ENCODE peak calls at places on chromosomes 13 and 19, in nine cellular contexts. Z, P, M, L, D, X, V, G and W are unnamed samples. For H3K27me3, the result is how much of the 10 kb centered on the place peaks cover.

GRCh38 chr13:80083097-80083429 is 257.9 kb downstream of the SPRY2 start:
- DNase-seq in Z (no peak), P (no peak), M (no peak), L (no peak), D (no peak), X (no peak), V (no peak), G (no peak), W (no peak)

GRCh38 chr13:109734002-109734785 is 52.2 kb downstream of the IRS2 start:
- DNase-seq in Z (no peak), P (no peak), M (no peak), L (no peak), D (no peak), X (no peak), V (no peak), G (no peak), W (no peak)

GRCh38 chr19:44607049-44607448 is 6.3 kb upstream of the IGSF23 start:
- DNase-seq in Z (no peak), P (no peak), M (no peak), L (no peak), D (peak), X (no peak), V (no peak), G (no peak), W (no peak)

GRCh38 chr13:37640499-37640898 is 41.9 kb upstream of the POSTN start:
- DNase-seq in Z (no peak), P (no peak), M (no peak), L (no peak), D (peak), X (peak), V (no peak), G (no peak), W (no peak)

GRCh38 chr13:30920162-30920561 is 12.3 kb upstream of the TEX26 start:
- DNase-seq in Z (no peak), P (no peak), M (no peak), L (no peak), D (no peak), X (no peak), V (no peak), G (no peak), W (no peak)

GRCh38 chr13:110113284-110113764 is 193.6 kb downstream of the COL4A1 start:
- DNase-seq in Z (no peak), P (no peak), M (no peak), L (no peak), D (peak), X (no peak), V (no peak), G (no peak), W (no peak)

GRCh38 chr19:19782783-19783182 is 38.8 kb downstream of the ZNF506 start:
- DNase-seq in Z (no peak), P (no peak), M (no peak), L (no peak), D (no peak), X (no peak), V (no peak), G (no peak), W (no peak)

GRCh38 chr13:35388979-35389378 is 87.5 kb downstream of the MAB21L1 start:
- DNase-seq in Z (peak), P (no peak), M (no peak), L (no peak), D (peak), X (no peak), V (no peak), G (no peak), W (no peak)

GRCh38 chr13:34351134-34351533 is 533.2 kb downstream of the RFC3 start:
- DNase-seq in Z (no peak), P (no peak), M (no peak), L (no peak), D (no peak), X (no peak), V (no peak), G (no peak), W (no peak)

GRCh38 chr19:47021536-47022139 is 2.0 kb downstream of the NPAS1 start:
- DNase-seq in Z (no peak), P (no peak), M (no peak), L (no peak), D (no peak), X (no peak), V (no peak), G (no peak), W (no peak)

GRCh38 chr19:45716314-45717130 is 14.2 kb downstream of the FBXO46 start:
- DNase-seq in Z (no peak), P (peak), M (no peak), L (no peak), D (no peak), X (peak), V (no peak), G (peak), W (peak)

GRCh38 chr13:44758595-44759221 is 182.6 kb upstream of the TSC22D1 start:
- DNase-seq in Z (no peak), P (no peak), M (peak), L (no peak), D (peak), X (peak), V (no peak), G (peak), W (no peak)

GRCh38 chr19:58562126-58563033 is 4.0 kb upstream of the UBE2M start:
- DNase-seq in Z (peak), P (no peak), M (no peak), L (no peak), D (peak), X (peak), V (no peak), G (no peak), W (no peak)

GRCh38 chr13:113350065-113350937 is 13.6 kb downstream of the GRTP1 start:
- DNase-seq in Z (no peak), P (no peak), M (peak), L (no peak), D (no peak), X (no peak), V (no peak), G (no peak), W (no peak)

GRCh38 chr13:75217949-75218348 is 264.0 kb downstream of the TBC1D4 start:
- DNase-seq in Z (no peak), P (no peak), M (no peak), L (no peak), D (peak), X (no peak), V (no peak), G (no peak), W (no peak)

GRCh38 chr13:51453308-51453958 is 597 bp upstream of the INTS6 start:
- DNase-seq in Z (peak), P (peak), M (peak), L (no peak), D (no peak), X (peak), V (peak), G (peak), W (peak)

GRCh38 chr13:73329355-73329754 is 270.6 kb downstream of the KLF5 start:
- DNase-seq in Z (no peak), P (no peak), M (no peak), L (no peak), D (no peak), X (no peak), V (no peak), G (no peak), W (no peak)

GRCh38 chr19:8517551-8518442 is 3.8 kb upstream of the ZNF414 start:
- DNase-seq in Z (no peak), P (peak), M (no peak), L (no peak), D (no peak), X (no peak), V (no peak), G (no peak), W (no peak)

GRCh38 chr19:49327878-49328544 is 3.0 kb upstream of the SLC6A16 start:
- DNase-seq in Z (no peak), P (no peak), M (peak), L (no peak), D (peak), X (no peak), V (no peak), G (no peak), W (no peak)

GRCh38 chr13:64910061-64910460 is 2320.1 kb downstream of the PCDH9 start:
- DNase-seq in Z (no peak), P (no peak), M (no peak), L (no peak), D (no peak), X (no peak), V (no peak), G (no peak), W (no peak)

GRCh38 chr13:79866436-79866835 is 385.5 kb downstream of the NDFIP2 start:
- DNase-seq in Z (no peak), P (no peak), M (no peak), L (no peak), D (no peak), X (no peak), V (no peak), G (no peak), W (no peak)

GRCh38 chr13:105139380-105140285 is 1395.8 kb downstream of the EFNB2 start:
- DNase-seq in Z (peak), P (peak), M (peak), L (peak), D (peak), X (peak), V (peak), G (peak), W (peak)

GRCh38 chr13:30338952-30339351 is 31.6 kb upstream of the KATNAL1 start:
- DNase-seq in Z (no peak), P (no peak), M (no peak), L (no peak), D (no peak), X (no peak), V (no peak), G (no peak), W (no peak)

GRCh38 chr13:113001251-113002140 is 32.5 kb downstream of the MCF2L start:
- DNase-seq in Z (peak), P (no peak), M (peak), L (no peak), D (peak), X (peak), V (no peak), G (peak), W (peak)

GRCh38 chr19:47190167-47190727 is 40.8 kb downstream of the BBC3 start:
- DNase-seq in Z (peak), P (no peak), M (peak), L (peak), D (peak), X (peak), V (no peak), G (peak), W (peak)

GRCh38 chr13:42075517-42075916 is 27.1 kb downstream of the DGKH start:
- DNase-seq in Z (no peak), P (no peak), M (no peak), L (no peak), D (no peak), X (no peak), V (no peak), G (no peak), W (no peak)

GRCh38 chr13:42083138-42083770 is 34.8 kb downstream of the DGKH start:
- DNase-seq in Z (no peak), P (no peak), M (no peak), L (no peak), D (no peak), X (no peak), V (no peak), G (no peak), W (no peak)

GRCh38 chr13:42076309-42076713 is 27.9 kb downstream of the DGKH start:
- DNase-seq in Z (no peak), P (no peak), M (no peak), L (no peak), D (peak), X (no peak), V (no peak), G (no peak), W (no peak)

GRCh38 chr13:42073683-42074082 is 25.2 kb downstream of the DGKH start:
- DNase-seq in Z (no peak), P (no peak), M (no peak), L (no peak), D (no peak), X (no peak), V (no peak), G (no peak), W (no peak)

DNA sequence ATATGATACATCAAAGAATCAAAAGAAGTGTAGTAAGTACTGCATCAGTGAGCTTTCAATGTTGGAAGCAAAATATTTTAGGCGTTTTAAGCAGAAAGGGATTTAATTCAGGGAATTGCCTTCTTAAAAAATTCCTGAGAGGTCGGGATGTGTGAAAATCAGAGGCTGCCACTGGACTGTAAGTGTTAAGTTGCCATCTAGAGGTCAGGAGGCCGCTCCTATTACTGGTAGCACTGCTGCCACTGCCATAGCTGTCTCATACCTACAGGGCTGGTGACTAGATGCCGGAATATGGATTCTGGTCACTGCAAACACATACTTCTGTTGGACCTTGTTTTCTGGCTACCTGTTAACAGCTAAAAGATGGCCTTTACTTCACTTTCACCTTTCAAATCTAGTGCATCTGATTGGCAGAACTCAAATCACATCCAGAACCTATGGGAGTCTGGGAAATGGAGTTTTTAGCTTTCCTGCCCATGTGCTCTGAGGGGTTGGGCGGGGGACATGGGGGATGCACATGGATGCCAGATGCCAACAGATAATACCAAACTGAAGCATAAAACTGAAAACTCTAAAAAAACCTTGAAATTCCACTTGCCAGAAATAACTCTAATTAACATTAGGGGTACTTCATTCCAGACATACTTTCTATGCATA is 29.8 kb downstream of the DGKH start:
- DNase-seq in Z (no peak), P (no peak), M (peak), L (no peak), D (no peak), X (peak), V (no peak), G (no peak), W (no peak)
- H3K27ac ChIP-seq in Z (no peak), P (no peak), M (no peak), L (no peak), D (no peak), X (no peak), V (no peak), G (no peak), W (no peak)

GRCh38 chr13:99980201-99981114 is 1.1 kb upstream of the ZIC2 start:
- DNase-seq in Z (peak), P (no peak), M (no peak), L (peak), D (peak), X (peak), V (no peak), G (peak), W (peak)
- H3K27me3 ChIP-seq in Z (half or more), P (under half), M (under half), L (half or more), D (half or more), X (under half), V (under half), G (half or more), W (half or more)

DNA sequence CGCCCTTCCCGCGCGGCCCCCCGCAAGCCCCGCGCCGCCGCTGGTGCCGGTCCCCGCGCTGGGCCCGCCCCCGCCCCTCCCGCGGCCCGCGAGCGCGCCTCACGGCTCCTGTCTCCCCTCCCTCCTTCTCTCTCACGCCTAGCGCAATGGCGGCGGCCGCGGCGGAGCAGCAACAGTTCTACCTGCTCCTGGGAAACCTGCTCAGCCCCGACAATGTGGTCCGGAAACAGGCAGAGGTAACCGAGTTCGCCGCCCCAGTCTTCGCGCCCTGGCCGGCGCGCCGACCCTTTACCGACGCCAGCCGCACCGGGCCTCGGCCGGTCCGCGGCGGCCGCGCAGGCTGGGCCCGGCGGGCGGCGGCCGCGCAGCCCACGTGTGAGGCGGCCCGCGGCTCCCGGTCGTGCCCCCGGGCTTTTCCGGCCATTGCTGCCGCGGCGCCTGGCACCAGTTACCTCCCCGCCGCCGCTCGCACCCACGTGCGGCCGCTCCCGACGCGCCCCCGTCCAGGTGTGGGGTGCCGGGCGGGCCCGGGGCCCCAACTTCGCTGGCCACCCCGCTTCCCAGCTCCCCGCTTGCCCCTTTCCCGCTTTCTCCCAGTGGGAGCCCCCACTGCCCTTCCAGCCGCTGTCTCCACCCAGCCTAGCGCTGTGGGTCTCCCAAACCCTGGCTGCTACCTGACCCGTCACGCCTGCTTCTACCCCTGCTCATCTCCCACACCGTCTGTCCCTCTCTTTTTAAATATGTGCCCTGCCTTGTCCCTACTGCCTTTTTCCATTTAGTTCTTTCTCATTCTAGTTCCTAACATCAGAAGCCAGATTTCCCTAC is 23.3 kb downstream of the IPO5 start:
- DNase-seq in Z (peak), P (peak), M (no peak), L (peak), D (no peak), X (no peak), V (no peak), G (peak), W (peak)
- TF ChIP-seq POLR2A in Z (no peak), P (no peak), M (peak), L (no peak), D (peak), X (peak), V (peak), G (no peak), W (no peak)

GRCh38 chr19:17796013-17796837 is 1.3 kb downstream of the B3GNT3 start:
- DNase-seq in Z (no peak), P (no peak), M (peak), L (no peak), D (no peak), X (no peak), V (no peak), G (peak), W (no peak)
- H3K27ac ChIP-seq in Z (no peak), P (peak), M (peak), L (no peak), D (no peak), X (peak), V (no peak), G (peak), W (peak)

GRCh38 chr19:10416380-10417257 is 3.7 kb upstream of the PDE4A start:
- DNase-seq in Z (peak), P (peak), M (peak), L (peak), D (peak), X (peak), V (peak), G (peak), W (peak)

GRCh38 chr19:10419200-10419645 is 1.1 kb upstream of the PDE4A start:
- DNase-seq in Z (no peak), P (no peak), M (no peak), L (no peak), D (no peak), X (no peak), V (no peak), G (no peak), W (no peak)

GRCh38 chr19:10417598-10418280 is 2.6 kb upstream of the PDE4A start:
- DNase-seq in Z (no peak), P (no peak), M (no peak), L (no peak), D (no peak), X (no peak), V (no peak), G (no peak), W (no peak)

GRCh38 chr19:10419646-10420443 is 493 bp upstream of the PDE4A start:
- DNase-seq in Z (no peak), P (no peak), M (no peak), L (no peak), D (peak), X (no peak), V (no peak), G (no peak), W (no peak)

DNA sequence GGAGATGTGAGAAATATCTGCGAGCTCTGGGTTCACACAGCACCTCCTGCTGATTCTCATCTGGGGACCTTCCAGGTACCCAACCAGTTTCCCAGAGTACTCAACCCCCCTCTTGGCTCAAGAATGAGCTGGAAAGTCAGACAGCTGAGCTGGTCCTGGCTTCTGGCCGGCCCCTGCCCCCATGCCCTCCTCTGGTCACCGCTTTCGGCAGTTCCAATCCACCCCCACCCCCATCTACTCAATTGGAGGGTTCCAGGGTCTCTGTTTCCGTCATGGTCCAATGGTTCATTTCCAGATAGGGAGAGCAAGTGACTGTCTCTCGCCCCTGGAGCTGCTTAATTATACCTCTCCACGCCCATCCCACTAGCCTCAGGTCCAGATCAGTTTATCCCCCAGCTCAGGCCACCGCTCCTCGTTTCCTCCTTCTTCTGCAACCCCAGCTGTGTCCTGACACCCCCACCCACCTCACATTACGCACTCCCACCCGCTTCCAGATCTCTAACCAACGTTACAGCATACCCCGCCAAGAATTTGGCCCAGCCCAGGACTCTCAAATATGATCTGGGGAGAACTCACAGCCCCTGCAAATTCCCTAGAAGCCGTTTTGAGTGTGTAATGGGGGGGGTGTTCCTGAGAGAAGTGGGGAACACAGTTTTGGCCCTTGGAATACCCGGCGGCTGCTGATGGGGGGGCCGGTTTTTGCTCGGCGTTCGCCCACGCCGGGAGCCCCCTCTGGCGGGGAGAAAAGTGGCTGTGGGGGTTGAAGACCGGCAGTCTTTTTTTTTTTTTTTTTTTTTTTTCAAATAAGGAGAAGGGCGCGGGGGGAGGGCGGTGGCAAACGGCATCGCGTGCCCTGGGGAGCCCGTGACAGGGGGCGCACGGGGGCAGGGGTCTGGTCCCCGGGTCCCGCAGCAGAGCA is 1.8 kb upstream of the PDE4A start:
- DNase-seq in Z (no peak), P (no peak), M (no peak), L (no peak), D (no peak), X (no peak), V (no peak), G (no peak), W (no peak)
- H3K27me3 ChIP-seq in Z (half or more), P (under half), M (under half), L (under half), D (under half), X (under half), V (under half), G (half or more), W (half or more)

DNA sequence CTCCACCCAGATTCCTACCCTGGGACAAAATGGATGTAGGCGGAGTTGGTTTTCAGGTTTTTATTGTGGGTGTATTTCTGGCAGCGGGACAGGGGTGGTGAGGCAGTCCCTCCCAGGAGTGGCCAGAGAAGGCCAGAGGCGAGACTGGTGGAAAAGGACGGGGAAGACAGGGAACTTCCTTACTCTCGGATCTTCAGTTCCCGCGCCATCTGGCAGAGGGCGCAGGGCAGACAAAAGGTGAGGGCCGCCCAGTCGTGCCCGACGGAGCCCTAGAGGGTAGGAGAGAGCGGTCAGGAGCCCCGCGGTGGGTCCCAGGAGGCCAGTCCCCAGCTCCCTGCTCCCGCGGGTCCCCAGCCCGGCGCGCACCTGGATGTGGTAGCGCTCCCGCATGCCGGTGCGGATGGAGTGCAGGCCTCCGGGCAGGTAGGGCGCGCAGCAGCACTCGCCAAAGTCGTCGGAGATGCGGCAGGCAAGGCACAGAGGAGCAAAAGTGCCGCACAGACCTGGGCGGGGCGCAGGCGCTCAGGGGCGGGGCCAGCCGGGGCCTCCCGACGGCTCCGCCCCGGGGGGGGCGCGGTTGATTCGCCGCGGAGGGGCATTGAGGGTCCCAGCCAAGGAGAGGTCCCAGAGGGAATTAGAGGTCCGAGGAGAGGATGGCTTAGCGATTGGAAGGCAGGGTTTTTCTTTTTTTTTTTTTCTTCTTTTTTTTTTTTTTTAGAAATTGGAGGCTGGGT is 3.0 kb downstream of the CNFN start:
- DNase-seq in Z (peak), P (peak), M (peak), L (no peak), D (peak), X (peak), V (no peak), G (peak), W (peak)
- TF ChIP-seq POLR2A in Z (no peak), P (no peak), M (no peak), L (no peak), D (no peak), X (peak), V (peak), G (peak), W (no peak)